ENCODE peak calls at places on chromosomes 6 and 20, in ten cellular contexts. One of them, this sample, is unnamed. For H3K27me3, the result is how much of the 10 kb centered on the place peaks cover.

GRCh38 chr20:3194617-3195280 is 9.7 kb downstream of the DDRGK1 start:
- DNase-seq in gastrocnemius medialis: no peak
- DNase-seq in transverse colon: no peak
- DNase-seq in psoas muscle: no peak
- DNase-seq in CD8-positive, alpha-beta memory T cell: no peak
- DNase-seq in CD8-positive, alpha-beta T cell: no peak
- DNase-seq in right lobe of liver: peak
- DNase-seq in fibroblast of lung: no peak
- DNase-seq in astrocyte: no peak
- DNase-seq in lower lobe of right lung: peak
- DNase-seq in this sample: no peak

GRCh38 chr6:54846857-54847721 is 518 bp downstream of the FAM83B start:
- DNase-seq in gastrocnemius medialis: no peak
- DNase-seq in transverse colon: peak
- DNase-seq in psoas muscle: no peak
- DNase-seq in CD8-positive, alpha-beta memory T cell: no peak
- DNase-seq in CD8-positive, alpha-beta T cell: no peak
- DNase-seq in right lobe of liver: no peak
- DNase-seq in fibroblast of lung: no peak
- DNase-seq in astrocyte: no peak
- DNase-seq in lower lobe of right lung: no peak
- DNase-seq in this sample: no peak

GRCh38 chr6:41073203-41073967 is 611 bp downstream of the NFYA start:
- DNase-seq in gastrocnemius medialis: peak
- DNase-seq in transverse colon: peak
- DNase-seq in psoas muscle: peak
- DNase-seq in CD8-positive, alpha-beta memory T cell: peak
- DNase-seq in CD8-positive, alpha-beta T cell: peak
- DNase-seq in right lobe of liver: peak
- DNase-seq in fibroblast of lung: peak
- DNase-seq in astrocyte: peak
- DNase-seq in lower lobe of right lung: peak
- DNase-seq in this sample: peak

GRCh38 chr20:33707668-33708067 is 12.4 kb downstream of the PXMP4 start:
- DNase-seq in gastrocnemius medialis: no peak
- DNase-seq in transverse colon: no peak
- DNase-seq in psoas muscle: no peak
- DNase-seq in CD8-positive, alpha-beta memory T cell: no peak
- DNase-seq in CD8-positive, alpha-beta T cell: no peak
- DNase-seq in right lobe of liver: no peak
- DNase-seq in fibroblast of lung: no peak
- DNase-seq in astrocyte: no peak
- DNase-seq in lower lobe of right lung: no peak
- DNase-seq in this sample: no peak

GRCh38 chr20:20561841-20562240 is 150.6 kb downstream of the RALGAPA2 start:
- DNase-seq in gastrocnemius medialis: no peak
- DNase-seq in transverse colon: no peak
- DNase-seq in psoas muscle: no peak
- DNase-seq in CD8-positive, alpha-beta memory T cell: no peak
- DNase-seq in CD8-positive, alpha-beta T cell: no peak
- DNase-seq in right lobe of liver: no peak
- DNase-seq in fibroblast of lung: no peak
- DNase-seq in astrocyte: no peak
- DNase-seq in lower lobe of right lung: no peak
- DNase-seq in this sample: no peak

GRCh38 chr20:31869942-31870702 is at the start of the genes DUSP15 and TTLL9:
- DNase-seq in gastrocnemius medialis: no peak
- DNase-seq in transverse colon: peak
- DNase-seq in psoas muscle: no peak
- DNase-seq in CD8-positive, alpha-beta memory T cell: peak
- DNase-seq in CD8-positive, alpha-beta T cell: no peak
- DNase-seq in right lobe of liver: no peak
- DNase-seq in fibroblast of lung: no peak
- DNase-seq in astrocyte: no peak
- DNase-seq in lower lobe of right lung: peak
- DNase-seq in this sample: peak

GRCh38 chr6:36368921-36369880 is 18.3 kb downstream of the ETV7 start:
- DNase-seq in gastrocnemius medialis: peak
- DNase-seq in transverse colon: no peak
- DNase-seq in psoas muscle: no peak
- DNase-seq in CD8-positive, alpha-beta memory T cell: no peak
- DNase-seq in CD8-positive, alpha-beta T cell: no peak
- DNase-seq in right lobe of liver: no peak
- DNase-seq in fibroblast of lung: peak
- DNase-seq in astrocyte: peak
- DNase-seq in lower lobe of right lung: peak
- DNase-seq in this sample: no peak

GRCh38 chr6:167898673-167899311 is 72.1 kb downstream of the AFDN start:
- DNase-seq in gastrocnemius medialis: no peak
- DNase-seq in transverse colon: no peak
- DNase-seq in psoas muscle: no peak
- DNase-seq in CD8-positive, alpha-beta memory T cell: peak
- DNase-seq in CD8-positive, alpha-beta T cell: no peak
- DNase-seq in right lobe of liver: no peak
- DNase-seq in fibroblast of lung: peak
- DNase-seq in astrocyte: peak
- DNase-seq in lower lobe of right lung: no peak
- DNase-seq in this sample: peak

GRCh38 chr6:25027221-25027916 is 91.6 kb upstream of the RIPOR2 start:
- DNase-seq in gastrocnemius medialis: no peak
- DNase-seq in transverse colon: peak
- DNase-seq in psoas muscle: no peak
- DNase-seq in CD8-positive, alpha-beta memory T cell: peak
- DNase-seq in CD8-positive, alpha-beta T cell: peak
- DNase-seq in right lobe of liver: no peak
- DNase-seq in fibroblast of lung: no peak
- DNase-seq in astrocyte: no peak
- DNase-seq in lower lobe of right lung: peak
- DNase-seq in this sample: no peak

GRCh38 chr20:17621229-17621968 is 51.5 kb downstream of the DSTN start:
- DNase-seq in gastrocnemius medialis: peak
- DNase-seq in transverse colon: peak
- DNase-seq in psoas muscle: no peak
- DNase-seq in CD8-positive, alpha-beta memory T cell: no peak
- DNase-seq in CD8-positive, alpha-beta T cell: no peak
- DNase-seq in right lobe of liver: no peak
- DNase-seq in fibroblast of lung: no peak
- DNase-seq in astrocyte: no peak
- DNase-seq in lower lobe of right lung: peak
- DNase-seq in this sample: no peak

GRCh38 chr20:31719644-31720485 is 2.8 kb downstream of the BCL2L1 start:
- DNase-seq in gastrocnemius medialis: no peak
- DNase-seq in transverse colon: peak
- DNase-seq in psoas muscle: no peak
- DNase-seq in CD8-positive, alpha-beta memory T cell: no peak
- DNase-seq in CD8-positive, alpha-beta T cell: no peak
- DNase-seq in right lobe of liver: no peak
- DNase-seq in fibroblast of lung: no peak
- DNase-seq in astrocyte: peak
- DNase-seq in lower lobe of right lung: no peak
- DNase-seq in this sample: peak

GRCh38 chr6:157405986-157406385 is 25.0 kb downstream of the ZDHHC14 start:
- DNase-seq in gastrocnemius medialis: no peak
- DNase-seq in transverse colon: no peak
- DNase-seq in psoas muscle: no peak
- DNase-seq in CD8-positive, alpha-beta memory T cell: no peak
- DNase-seq in CD8-positive, alpha-beta T cell: no peak
- DNase-seq in right lobe of liver: no peak
- DNase-seq in fibroblast of lung: peak
- DNase-seq in astrocyte: peak
- DNase-seq in lower lobe of right lung: no peak
- DNase-seq in this sample: no peak

GRCh38 chr6:38997128-38997761 is 51.3 kb upstream of the GLP1R start:
- DNase-seq in gastrocnemius medialis: no peak
- DNase-seq in transverse colon: no peak
- DNase-seq in psoas muscle: no peak
- DNase-seq in CD8-positive, alpha-beta memory T cell: peak
- DNase-seq in CD8-positive, alpha-beta T cell: peak
- DNase-seq in right lobe of liver: no peak
- DNase-seq in fibroblast of lung: peak
- DNase-seq in astrocyte: no peak
- DNase-seq in lower lobe of right lung: no peak
- DNase-seq in this sample: peak

GRCh38 chr6:36075656-36076055 is 48.0 kb downstream of the MAPK14 start:
- DNase-seq in gastrocnemius medialis: no peak
- DNase-seq in transverse colon: no peak
- DNase-seq in psoas muscle: no peak
- DNase-seq in CD8-positive, alpha-beta memory T cell: no peak
- DNase-seq in CD8-positive, alpha-beta T cell: peak
- DNase-seq in right lobe of liver: peak
- DNase-seq in fibroblast of lung: no peak
- DNase-seq in astrocyte: no peak
- DNase-seq in lower lobe of right lung: no peak
- DNase-seq in this sample: no peak

GRCh38 chr6:56474531-56474930 is 168.2 kb downstream of the DST start:
- DNase-seq in gastrocnemius medialis: no peak
- DNase-seq in transverse colon: no peak
- DNase-seq in psoas muscle: no peak
- DNase-seq in CD8-positive, alpha-beta memory T cell: no peak
- DNase-seq in CD8-positive, alpha-beta T cell: no peak
- DNase-seq in right lobe of liver: no peak
- DNase-seq in fibroblast of lung: no peak
- DNase-seq in astrocyte: no peak
- DNase-seq in lower lobe of right lung: no peak
- DNase-seq in this sample: no peak

GRCh38 chr6:24359640-24360454 is 2.0 kb upstream of the DCDC2 start:
- DNase-seq in gastrocnemius medialis: peak
- DNase-seq in transverse colon: peak
- DNase-seq in psoas muscle: peak
- DNase-seq in CD8-positive, alpha-beta memory T cell: peak
- DNase-seq in CD8-positive, alpha-beta T cell: peak
- DNase-seq in right lobe of liver: peak
- DNase-seq in fibroblast of lung: peak
- DNase-seq in astrocyte: peak
- DNase-seq in lower lobe of right lung: peak
- DNase-seq in this sample: peak

GRCh38 chr6:83096791-83097190 is 29.3 kb downstream of the DOP1A start:
- DNase-seq in gastrocnemius medialis: no peak
- DNase-seq in transverse colon: no peak
- DNase-seq in psoas muscle: no peak
- DNase-seq in CD8-positive, alpha-beta memory T cell: no peak
- DNase-seq in CD8-positive, alpha-beta T cell: no peak
- DNase-seq in right lobe of liver: no peak
- DNase-seq in fibroblast of lung: no peak
- DNase-seq in astrocyte: peak
- DNase-seq in lower lobe of right lung: no peak
- DNase-seq in this sample: no peak

GRCh38 chr6:5497896-5498578 is 236.7 kb downstream of the FARS2 start:
- DNase-seq in gastrocnemius medialis: no peak
- DNase-seq in transverse colon: no peak
- DNase-seq in psoas muscle: no peak
- DNase-seq in CD8-positive, alpha-beta memory T cell: no peak
- DNase-seq in CD8-positive, alpha-beta T cell: no peak
- DNase-seq in right lobe of liver: no peak
- DNase-seq in fibroblast of lung: peak
- DNase-seq in astrocyte: peak
- DNase-seq in lower lobe of right lung: no peak
- DNase-seq in this sample: peak
- H3K27me3 ChIP-seq in gastrocnemius medialis: under half
- H3K27me3 ChIP-seq in transverse colon: under half
- H3K27me3 ChIP-seq in psoas muscle: under half
- H3K27me3 ChIP-seq in CD8-positive, alpha-beta memory T cell: under half
- H3K27me3 ChIP-seq in CD8-positive, alpha-beta T cell: under half
- H3K27me3 ChIP-seq in right lobe of liver: under half
- H3K27me3 ChIP-seq in fibroblast of lung: under half
- H3K27me3 ChIP-seq in astrocyte: under half
- H3K27me3 ChIP-seq in lower lobe of right lung: under half
- H3K27me3 ChIP-seq in this sample: under half

GRCh38 chr6:85669735-85670194 is 27.1 kb upstream of the SYNCRIP start:
- DNase-seq in gastrocnemius medialis: no peak
- DNase-seq in transverse colon: no peak
- DNase-seq in psoas muscle: no peak
- DNase-seq in CD8-positive, alpha-beta memory T cell: peak
- DNase-seq in CD8-positive, alpha-beta T cell: peak
- DNase-seq in right lobe of liver: no peak
- DNase-seq in fibroblast of lung: peak
- DNase-seq in astrocyte: peak
- DNase-seq in lower lobe of right lung: no peak
- DNase-seq in this sample: peak
- H3K4me3 ChIP-seq in gastrocnemius medialis: no peak
- H3K4me3 ChIP-seq in transverse colon: no peak
- H3K4me3 ChIP-seq in psoas muscle: no peak
- H3K4me3 ChIP-seq in CD8-positive, alpha-beta memory T cell: no peak
- H3K4me3 ChIP-seq in CD8-positive, alpha-beta T cell: no peak
- H3K4me3 ChIP-seq in right lobe of liver: no peak
- H3K4me3 ChIP-seq in fibroblast of lung: no peak
- H3K4me3 ChIP-seq in astrocyte: no peak
- H3K4me3 ChIP-seq in lower lobe of right lung: no peak
- H3K4me3 ChIP-seq in this sample: no peak

GRCh38 chr6:89413006-89413400 is 930 bp upstream of the RRAGD start:
- DNase-seq in gastrocnemius medialis: peak
- DNase-seq in transverse colon: peak
- DNase-seq in psoas muscle: no peak
- DNase-seq in CD8-positive, alpha-beta memory T cell: no peak
- DNase-seq in CD8-positive, alpha-beta T cell: no peak
- DNase-seq in right lobe of liver: no peak
- DNase-seq in fibroblast of lung: no peak
- DNase-seq in astrocyte: no peak
- DNase-seq in lower lobe of right lung: peak
- DNase-seq in this sample: peak

GRCh38 chr6:89414215-89414614 is 2.1 kb upstream of the RRAGD start:
- DNase-seq in gastrocnemius medialis: no peak
- DNase-seq in transverse colon: no peak
- DNase-seq in psoas muscle: no peak
- DNase-seq in CD8-positive, alpha-beta memory T cell: no peak
- DNase-seq in CD8-positive, alpha-beta T cell: no peak
- DNase-seq in right lobe of liver: no peak
- DNase-seq in fibroblast of lung: no peak
- DNase-seq in astrocyte: no peak
- DNase-seq in lower lobe of right lung: no peak
- DNase-seq in this sample: no peak

GRCh38 chr6:89411019-89411268 is 1.1 kb downstream of the RRAGD start:
- DNase-seq in gastrocnemius medialis: no peak
- DNase-seq in transverse colon: no peak
- DNase-seq in psoas muscle: no peak
- DNase-seq in CD8-positive, alpha-beta memory T cell: no peak
- DNase-seq in CD8-positive, alpha-beta T cell: no peak
- DNase-seq in right lobe of liver: no peak
- DNase-seq in fibroblast of lung: no peak
- DNase-seq in astrocyte: no peak
- DNase-seq in lower lobe of right lung: peak
- DNase-seq in this sample: no peak

GRCh38 chr6:89411269-89412070 is 603 bp downstream of the RRAGD start:
- DNase-seq in gastrocnemius medialis: peak
- DNase-seq in transverse colon: peak
- DNase-seq in psoas muscle: peak
- DNase-seq in CD8-positive, alpha-beta memory T cell: peak
- DNase-seq in CD8-positive, alpha-beta T cell: peak
- DNase-seq in right lobe of liver: peak
- DNase-seq in fibroblast of lung: no peak
- DNase-seq in astrocyte: no peak
- DNase-seq in lower lobe of right lung: peak
- DNase-seq in this sample: peak

GRCh38 chr6:89412071-89413005 is at the start of gene RRAGD:
- DNase-seq in gastrocnemius medialis: peak
- DNase-seq in transverse colon: peak
- DNase-seq in psoas muscle: peak
- DNase-seq in CD8-positive, alpha-beta memory T cell: peak
- DNase-seq in CD8-positive, alpha-beta T cell: peak
- DNase-seq in right lobe of liver: peak
- DNase-seq in fibroblast of lung: no peak
- DNase-seq in astrocyte: no peak
- DNase-seq in lower lobe of right lung: peak
- DNase-seq in this sample: peak
- H3K27me3 ChIP-seq in gastrocnemius medialis: under half
- H3K27me3 ChIP-seq in transverse colon: half or more
- H3K27me3 ChIP-seq in psoas muscle: under half
- H3K27me3 ChIP-seq in CD8-positive, alpha-beta memory T cell: under half
- H3K27me3 ChIP-seq in CD8-positive, alpha-beta T cell: under half
- H3K27me3 ChIP-seq in right lobe of liver: under half
- H3K27me3 ChIP-seq in fibroblast of lung: under half
- H3K27me3 ChIP-seq in astrocyte: under half
- H3K27me3 ChIP-seq in lower lobe of right lung: under half
- H3K27me3 ChIP-seq in this sample: under half

GRCh38 chr6:122677436-122677835 is 67.2 kb downstream of the PKIB start:
- DNase-seq in gastrocnemius medialis: no peak
- DNase-seq in transverse colon: no peak
- DNase-seq in psoas muscle: no peak
- DNase-seq in CD8-positive, alpha-beta memory T cell: no peak
- DNase-seq in CD8-positive, alpha-beta T cell: no peak
- DNase-seq in right lobe of liver: no peak
- DNase-seq in fibroblast of lung: no peak
- DNase-seq in astrocyte: no peak
- DNase-seq in lower lobe of right lung: no peak
- DNase-seq in this sample: no peak
- H3K4me3 ChIP-seq in gastrocnemius medialis: no peak
- H3K4me3 ChIP-seq in transverse colon: no peak
- H3K4me3 ChIP-seq in psoas muscle: no peak
- H3K4me3 ChIP-seq in CD8-positive, alpha-beta memory T cell: no peak
- H3K4me3 ChIP-seq in CD8-positive, alpha-beta T cell: no peak
- H3K4me3 ChIP-seq in right lobe of liver: no peak
- H3K4me3 ChIP-seq in fibroblast of lung: no peak
- H3K4me3 ChIP-seq in astrocyte: no peak
- H3K4me3 ChIP-seq in lower lobe of right lung: no peak
- H3K4me3 ChIP-seq in this sample: no peak